ENCODE peak calls at places on chromosomes 12 and 14, in ten cellular contexts. Z, N, U, F, M, V, K, J, H and W are unnamed samples.

GRCh38 chr12:23008613-23009012 is 383.6 kb downstream of the ETNK1 start:
- DNase-seq in V (no peak), K (no peak), F (no peak), H (no peak), N (no peak), Z (no peak), U (no peak), J (no peak), M (no peak), W (no peak)

GRCh38 chr12:91851741-91852477 is 293.7 kb downstream of the BTG1 start:
- DNase-seq in V (no peak), U (no peak), N (no peak), J (no peak), M (no peak), H (no peak), Z (no peak), K (no peak), F (no peak), W (no peak)

GRCh38 chr14:93200553-93200952 is 6.3 kb downstream of the GON7 start:
- DNase-seq in N (no peak), F (no peak), U (no peak), H (no peak), J (no peak), K (no peak), Z (no peak), M (no peak), V (no peak), W (no peak)

GRCh38 chr12:83826112-83826511 is 1086.5 kb downstream of the SLC6A15 start:
- DNase-seq in J (peak; percentile 42), Z (peak; percentile 9), K (peak; percentile 8), H (peak; percentile 50), M (no peak), V (no peak), F (peak; percentile 50), U (no peak), N (no peak), W (peak; percentile 26)

GRCh38 chr12:25187781-25188180 is 7.2 kb downstream of the DNAI7 start:
- DNase-seq in J (peak; percentile 67), F (peak; percentile 87), K (no peak), U (no peak), M (no peak), N (no peak), H (no peak), Z (no peak), V (no peak), W (no peak)

GRCh38 chr12:4809013-4809448 is 88.8 kb downstream of the GALNT8 start:
- DNase-seq in F (no peak), U (no peak), V (peak; percentile 59), Z (no peak), J (no peak), N (no peak), H (no peak), M (no peak), K (peak; percentile 59), W (no peak)

GRCh38 chr14:32307881-32308582 is 21.1 kb upstream of the AKAP6 start:
- DNase-seq in J (no peak), M (no peak), V (no peak), H (no peak), F (no peak), U (peak; percentile 65), N (no peak), Z (no peak), K (no peak), W (no peak)

GRCh38 chr14:77243853-77244252 is 27.2 kb downstream of the NGB start:
- DNase-seq in U (no peak), V (no peak), K (no peak), H (no peak), F (no peak), N (no peak), Z (no peak), M (no peak), J (no peak), W (no peak)

GRCh38 chr12:64587447-64587846 is 22.8 kb upstream of the RASSF3 start:
- DNase-seq in V (no peak), J (no peak), Z (no peak), K (no peak), U (no peak), M (no peak), F (no peak), H (no peak), N (no peak), W (no peak)

GRCh38 chr14:74585406-74586335 is 26.4 kb downstream of the LTBP2 start:
- DNase-seq in U (no peak), F (no peak), H (no peak), M (no peak), K (no peak), V (no peak), Z (no peak), N (no peak), J (no peak), W (no peak)

GRCh38 chr12:40156031-40156764 is 50.3 kb upstream of the SLC2A13 start:
- DNase-seq in U (no peak), V (no peak), H (no peak), K (peak; percentile 36), J (no peak), F (no peak), Z (no peak), M (no peak), N (no peak), W (no peak)

GRCh38 chr14:74804219-74804825 is 41.2 kb downstream of the YLPM1 start:
- DNase-seq in F (peak; percentile 62), N (no peak), M (peak; percentile 33), V (no peak), H (peak; percentile 6), J (peak; percentile 82), Z (peak; percentile 11), K (peak; percentile 49), U (no peak), W (peak; percentile 48)